ENCODE peak calls at places on chromosomes 13 and 19, in ten cellular contexts. One of them, this sample, is unnamed.

GRCh38 chr13:114230117-114230516 is 4.6 kb upstream of the CDC16 start:
- DNase-seq in pancreas: no peak
- DNase-seq in lower leg skin: no peak
- DNase-seq in Peyer's patch: no peak
- DNase-seq in fibroblast of pulmonary artery: no peak
- DNase-seq in transverse colon: no peak
- DNase-seq in lung: no peak
- DNase-seq in A549: no peak
- DNase-seq in NB4: peak
- DNase-seq in fibroblast of lung: peak
- DNase-seq in this sample: no peak

GRCh38 chr13:45015300-45015699 is 26.0 kb downstream of the GPALPP1 start:
- DNase-seq in pancreas: no peak
- DNase-seq in lower leg skin: no peak
- DNase-seq in Peyer's patch: no peak
- DNase-seq in fibroblast of pulmonary artery: peak
- DNase-seq in transverse colon: no peak
- DNase-seq in lung: no peak
- DNase-seq in A549: no peak
- DNase-seq in NB4: no peak
- DNase-seq in fibroblast of lung: peak
- DNase-seq in this sample: no peak

GRCh38 chr19:47447470-47448359 is 24.0 kb downstream of the SLC8A2 start:
- DNase-seq in pancreas: no peak
- DNase-seq in lower leg skin: no peak
- DNase-seq in Peyer's patch: no peak
- DNase-seq in fibroblast of pulmonary artery: peak
- DNase-seq in transverse colon: peak
- DNase-seq in lung: peak
- DNase-seq in A549: peak
- DNase-seq in NB4: peak
- DNase-seq in fibroblast of lung: peak
- DNase-seq in this sample: no peak

GRCh38 chr13:101985321-101985720 is 416.5 kb downstream of the FGF14 start:
- DNase-seq in pancreas: no peak
- DNase-seq in lower leg skin: no peak
- DNase-seq in Peyer's patch: no peak
- DNase-seq in fibroblast of pulmonary artery: no peak
- DNase-seq in transverse colon: no peak
- DNase-seq in lung: no peak
- DNase-seq in A549: no peak
- DNase-seq in NB4: no peak
- DNase-seq in fibroblast of lung: peak
- DNase-seq in this sample: no peak

GRCh38 chr13:27079421-27079958 is 92.1 kb downstream of the USP12 start:
- DNase-seq in pancreas: no peak
- DNase-seq in lower leg skin: no peak
- DNase-seq in Peyer's patch: no peak
- DNase-seq in fibroblast of pulmonary artery: peak
- DNase-seq in transverse colon: no peak
- DNase-seq in lung: no peak
- DNase-seq in A549: no peak
- DNase-seq in NB4: peak
- DNase-seq in fibroblast of lung: peak
- DNase-seq in this sample: peak

GRCh38 chr19:7986321-7987083 is 18.9 kb downstream of the ELAVL1 start:
- DNase-seq in pancreas: no peak
- DNase-seq in lower leg skin: no peak
- DNase-seq in Peyer's patch: no peak
- DNase-seq in fibroblast of pulmonary artery: peak
- DNase-seq in transverse colon: no peak
- DNase-seq in lung: no peak
- DNase-seq in A549: no peak
- DNase-seq in NB4: no peak
- DNase-seq in fibroblast of lung: peak
- DNase-seq in this sample: peak

GRCh38 chr19:34350161-34350561 is 14.8 kb upstream of the GPI start:
- DNase-seq in pancreas: no peak
- DNase-seq in lower leg skin: no peak
- DNase-seq in Peyer's patch: peak
- DNase-seq in fibroblast of pulmonary artery: no peak
- DNase-seq in transverse colon: no peak
- DNase-seq in lung: no peak
- DNase-seq in A549: no peak
- DNase-seq in NB4: no peak
- DNase-seq in fibroblast of lung: peak
- DNase-seq in this sample: no peak

GRCh38 chr19:42109896-42110295 is 22.4 kb downstream of the POU2F2 start:
- DNase-seq in pancreas: no peak
- DNase-seq in lower leg skin: no peak
- DNase-seq in Peyer's patch: no peak
- DNase-seq in fibroblast of pulmonary artery: no peak
- DNase-seq in transverse colon: no peak
- DNase-seq in lung: no peak
- DNase-seq in A549: no peak
- DNase-seq in NB4: no peak
- DNase-seq in fibroblast of lung: no peak
- DNase-seq in this sample: no peak

GRCh38 chr13:97849305-97849704 is 104.2 kb upstream of the IPO5 start:
- DNase-seq in pancreas: no peak
- DNase-seq in lower leg skin: no peak
- DNase-seq in Peyer's patch: no peak
- DNase-seq in fibroblast of pulmonary artery: peak
- DNase-seq in transverse colon: no peak
- DNase-seq in lung: no peak
- DNase-seq in A549: peak
- DNase-seq in NB4: peak
- DNase-seq in fibroblast of lung: peak
- DNase-seq in this sample: no peak

DNA sequence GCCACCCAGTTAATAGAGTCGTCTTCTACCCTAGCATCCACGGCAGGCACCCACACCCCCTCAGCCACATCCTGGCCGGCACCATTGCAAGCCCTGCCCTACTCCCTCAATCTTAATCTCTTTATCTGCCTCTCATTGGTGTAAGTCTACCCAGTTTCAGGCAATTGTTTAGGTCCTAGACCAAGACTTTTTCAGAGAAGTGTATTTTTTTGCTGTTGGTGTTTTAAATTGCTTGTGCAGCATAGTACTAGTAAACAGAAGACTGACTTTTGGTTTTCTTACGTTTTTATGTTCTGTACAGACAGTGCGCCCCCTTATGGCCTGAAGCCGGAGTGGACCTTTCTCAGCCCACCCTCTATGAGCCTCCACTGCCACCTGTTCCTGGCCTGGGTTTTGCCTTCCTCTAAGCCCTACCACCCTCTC is 2.3 kb upstream of the LCP1 start:
- DNase-seq in pancreas: no peak
- DNase-seq in lower leg skin: no peak
- DNase-seq in Peyer's patch: peak
- DNase-seq in fibroblast of pulmonary artery: peak
- DNase-seq in transverse colon: peak
- DNase-seq in lung: no peak
- DNase-seq in A549: peak
- DNase-seq in NB4: peak
- DNase-seq in fibroblast of lung: no peak
- DNase-seq in this sample: no peak
- TF ChIP-seq CTCF in pancreas: no peak
- TF ChIP-seq CTCF in lower leg skin: no peak
- TF ChIP-seq CTCF in Peyer's patch: peak
- TF ChIP-seq CTCF in fibroblast of pulmonary artery: peak
- TF ChIP-seq CTCF in transverse colon: no peak
- TF ChIP-seq CTCF in lung: no peak
- TF ChIP-seq CTCF in A549: no peak
- TF ChIP-seq CTCF in NB4: peak
- TF ChIP-seq CTCF in fibroblast of lung: peak
- TF ChIP-seq CTCF in this sample: peak

GRCh38 chr19:32346901-32347300 is 1.5 kb downstream of the ZNF507 start:
- DNase-seq in pancreas: no peak
- DNase-seq in lower leg skin: no peak
- DNase-seq in Peyer's patch: no peak
- DNase-seq in fibroblast of pulmonary artery: no peak
- DNase-seq in transverse colon: no peak
- DNase-seq in lung: no peak
- DNase-seq in A549: no peak
- DNase-seq in NB4: no peak
- DNase-seq in fibroblast of lung: no peak
- DNase-seq in this sample: no peak
- H3K4me3 ChIP-seq in pancreas: peak
- H3K4me3 ChIP-seq in lower leg skin: no peak
- H3K4me3 ChIP-seq in Peyer's patch: peak
- H3K4me3 ChIP-seq in fibroblast of pulmonary artery: peak
- H3K4me3 ChIP-seq in transverse colon: peak
- H3K4me3 ChIP-seq in lung: no peak
- H3K4me3 ChIP-seq in A549: peak
- H3K4me3 ChIP-seq in NB4: peak
- H3K4me3 ChIP-seq in fibroblast of lung: peak
- H3K4me3 ChIP-seq in this sample: peak

DNA sequence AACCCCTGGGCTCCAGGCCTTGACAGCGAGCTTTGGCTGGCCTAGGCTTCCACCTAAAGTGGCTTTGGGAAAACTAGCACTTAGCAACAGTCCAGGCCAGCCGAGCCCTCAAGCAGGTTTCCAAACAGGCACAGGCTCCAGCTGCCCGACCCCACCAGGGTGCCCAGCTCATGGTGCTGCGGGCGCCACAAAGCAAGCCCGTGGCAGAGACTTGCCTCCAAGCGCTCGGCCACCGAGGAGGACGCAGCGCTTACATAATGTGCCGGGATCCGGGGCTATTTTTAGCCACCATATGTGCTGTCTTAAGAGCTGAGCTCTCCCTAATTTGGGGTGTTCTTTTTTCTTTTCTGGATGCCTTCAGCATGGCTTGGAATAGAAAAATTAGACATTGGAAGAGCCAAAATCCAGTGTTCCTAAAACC is 56.1 kb upstream of the F7 start:
- DNase-seq in pancreas: no peak
- DNase-seq in lower leg skin: no peak
- DNase-seq in Peyer's patch: no peak
- DNase-seq in fibroblast of pulmonary artery: no peak
- DNase-seq in transverse colon: no peak
- DNase-seq in lung: no peak
- DNase-seq in A549: no peak
- DNase-seq in NB4: no peak
- DNase-seq in fibroblast of lung: no peak
- DNase-seq in this sample: no peak
- TF ChIP-seq CTCF in pancreas: no peak
- TF ChIP-seq CTCF in lower leg skin: no peak
- TF ChIP-seq CTCF in Peyer's patch: no peak
- TF ChIP-seq CTCF in fibroblast of pulmonary artery: no peak
- TF ChIP-seq CTCF in transverse colon: no peak
- TF ChIP-seq CTCF in lung: no peak
- TF ChIP-seq CTCF in A549: no peak
- TF ChIP-seq CTCF in NB4: no peak
- TF ChIP-seq CTCF in fibroblast of lung: no peak
- TF ChIP-seq CTCF in this sample: no peak

DNA sequence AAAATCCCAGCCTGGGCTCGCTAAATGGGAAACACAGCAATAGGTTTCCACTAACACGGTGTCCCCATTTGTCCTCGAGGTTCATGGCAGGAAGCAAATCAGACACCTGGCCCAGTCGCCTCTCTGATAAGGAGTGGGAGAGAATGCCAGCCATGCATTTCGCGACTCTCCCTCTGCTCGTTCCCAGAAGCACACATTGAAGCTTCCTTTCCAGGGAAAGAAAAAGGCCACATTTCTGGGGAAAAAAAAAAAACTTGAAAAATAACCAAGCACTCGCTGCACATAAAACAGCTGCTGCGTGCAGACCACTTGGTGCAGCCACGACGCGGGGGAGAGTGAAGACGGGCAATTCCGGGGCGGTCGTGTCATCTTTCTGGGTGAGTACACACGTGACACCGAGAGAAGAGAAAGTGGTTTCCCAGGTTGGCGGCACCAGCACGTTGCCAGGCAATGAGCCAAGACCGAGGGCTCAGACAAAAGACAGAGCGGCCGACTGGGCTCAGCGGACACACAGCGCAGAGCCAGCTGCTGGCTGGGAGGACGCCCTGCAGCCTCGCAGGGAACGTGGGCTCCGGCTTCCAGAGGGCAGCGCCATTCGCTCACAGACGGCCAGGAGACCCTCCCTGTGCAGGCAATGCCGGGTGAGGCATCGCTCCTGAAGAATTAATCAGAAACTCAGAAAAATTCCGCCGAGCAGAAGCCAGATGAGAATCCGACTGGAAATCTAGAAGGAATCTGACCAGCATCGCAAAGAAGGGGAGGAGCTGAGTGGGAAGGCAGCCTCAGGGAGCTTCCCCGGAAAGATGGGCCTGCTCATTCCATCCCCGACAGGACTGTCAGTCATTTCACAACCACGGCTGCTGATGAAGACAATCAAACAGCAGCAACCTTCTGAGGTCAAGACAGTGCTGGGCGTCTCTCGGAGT is 83.2 kb upstream of the IRS2 start:
- DNase-seq in pancreas: peak
- DNase-seq in lower leg skin: no peak
- DNase-seq in Peyer's patch: no peak
- DNase-seq in fibroblast of pulmonary artery: peak
- DNase-seq in transverse colon: peak
- DNase-seq in lung: peak
- DNase-seq in A549: peak
- DNase-seq in NB4: peak
- DNase-seq in fibroblast of lung: peak
- DNase-seq in this sample: peak
- H3K4me3 ChIP-seq in pancreas: peak
- H3K4me3 ChIP-seq in lower leg skin: no peak
- H3K4me3 ChIP-seq in Peyer's patch: peak
- H3K4me3 ChIP-seq in fibroblast of pulmonary artery: peak
- H3K4me3 ChIP-seq in transverse colon: peak
- H3K4me3 ChIP-seq in lung: no peak
- H3K4me3 ChIP-seq in A549: peak
- H3K4me3 ChIP-seq in NB4: peak
- H3K4me3 ChIP-seq in fibroblast of lung: peak
- H3K4me3 ChIP-seq in this sample: peak